ENCODE peak calls at places on chromosome 5, in five cellular contexts. P is tibial nerve, U is adrenal gland, S is breast epithelium, I is heart left ventricle. D is an unnamed sample. For H3K4me1, the result is how much of the 10 kb centered on the place peaks cover.

GRCh38 chr5:127892467-127893207 is 189.4 kb downstream of the CCDC192 start:
- DNase-seq in P (no peak), U (no peak), S (no peak), I (no peak), D (no peak)

GRCh38 chr5:31962321-31962720 is 211.8 kb downstream of the GOLPH3 start:
- DNase-seq in P (no peak), U (no peak), S (no peak), I (peak), D (peak)

GRCh38 chr5:147065071-147065470 is 169.8 kb upstream of the STK32A start:
- DNase-seq in P (no peak), U (no peak), S (no peak), I (no peak), D (no peak)

GRCh38 chr5:2675548-2675947 is 75.9 kb downstream of the IRX2 start:
- DNase-seq in P (no peak), U (no peak), S (no peak), I (no peak), D (no peak)

GRCh38 chr5:142478116-142478515 is 153.3 kb upstream of the SPRY4 start:
- DNase-seq in P (no peak), U (no peak), S (no peak), I (no peak), D (no peak)

GRCh38 chr5:53473644-53474043 is 6.8 kb upstream of the FST start:
- DNase-seq in P (no peak), U (no peak), S (no peak), I (no peak), D (no peak)

GRCh38 chr5:99331061-99331460 is 402.3 kb upstream of the CHD1 start:
- DNase-seq in P (no peak), U (no peak), S (no peak), I (no peak), D (no peak)

GRCh38 chr5:147939431-147940114 is 33.2 kb upstream of the C5orf46 start:
- DNase-seq in P (no peak), U (no peak), S (no peak), I (no peak), D (no peak)

GRCh38 chr5:76855961-76856360 is 6.1 kb downstream of the S100Z start:
- DNase-seq in P (no peak), U (peak), S (no peak), I (no peak), D (no peak)

GRCh38 chr5:176446884-176447537 is 1.2 kb upstream of the FAF2 start:
- DNase-seq in P (peak), U (peak), S (no peak), I (peak), D (peak)

GRCh38 chr5:142608094-142608493 is 77.8 kb downstream of the FGF1 start:
- DNase-seq in P (no peak), U (no peak), S (no peak), I (no peak), D (no peak)

GRCh38 chr5:128245974-128246373 is 162.4 kb downstream of the SLC12A2 start:
- DNase-seq in P (no peak), U (no peak), S (no peak), I (no peak), D (no peak)

GRCh38 chr5:125412561-125413535 is 666.4 kb upstream of the ZNF608 start:
- DNase-seq in P (peak), U (peak), S (peak), I (peak), D (peak)

GRCh38 chr5:88885043-88885442 is 2.1 kb upstream of the MEF2C start:
- DNase-seq in P (no peak), U (no peak), S (no peak), I (no peak), D (no peak)
- H3K4me3 ChIP-seq in P (no peak), U (no peak), S (peak), I (peak), D (no peak)

GRCh38 chr5:66742896-66743247 is 146.7 kb downstream of the MAST4 start:
- DNase-seq in P (no peak), U (no peak), S (no peak), I (no peak), D (no peak)
- H3K4me1 ChIP-seq in P (under half), U (under half), S (under half), I (under half), D (under half)

GRCh38 chr5:172735141-172735831 is 35.7 kb downstream of the DUSP1 start:
- DNase-seq in P (no peak), U (no peak), S (no peak), I (no peak), D (no peak)

GRCh38 chr5:172731286-172732073 is 39.5 kb downstream of the DUSP1 start:
- DNase-seq in P (no peak), U (peak), S (peak), I (no peak), D (no peak)

GRCh38 chr5:172732201-172732865 is 38.7 kb downstream of the DUSP1 start:
- DNase-seq in P (no peak), U (no peak), S (no peak), I (no peak), D (no peak)

GRCh38 chr5:172733974-172734346 is 37.0 kb downstream of the DUSP1 start:
- DNase-seq in P (no peak), U (no peak), S (no peak), I (no peak), D (no peak)

DNA sequence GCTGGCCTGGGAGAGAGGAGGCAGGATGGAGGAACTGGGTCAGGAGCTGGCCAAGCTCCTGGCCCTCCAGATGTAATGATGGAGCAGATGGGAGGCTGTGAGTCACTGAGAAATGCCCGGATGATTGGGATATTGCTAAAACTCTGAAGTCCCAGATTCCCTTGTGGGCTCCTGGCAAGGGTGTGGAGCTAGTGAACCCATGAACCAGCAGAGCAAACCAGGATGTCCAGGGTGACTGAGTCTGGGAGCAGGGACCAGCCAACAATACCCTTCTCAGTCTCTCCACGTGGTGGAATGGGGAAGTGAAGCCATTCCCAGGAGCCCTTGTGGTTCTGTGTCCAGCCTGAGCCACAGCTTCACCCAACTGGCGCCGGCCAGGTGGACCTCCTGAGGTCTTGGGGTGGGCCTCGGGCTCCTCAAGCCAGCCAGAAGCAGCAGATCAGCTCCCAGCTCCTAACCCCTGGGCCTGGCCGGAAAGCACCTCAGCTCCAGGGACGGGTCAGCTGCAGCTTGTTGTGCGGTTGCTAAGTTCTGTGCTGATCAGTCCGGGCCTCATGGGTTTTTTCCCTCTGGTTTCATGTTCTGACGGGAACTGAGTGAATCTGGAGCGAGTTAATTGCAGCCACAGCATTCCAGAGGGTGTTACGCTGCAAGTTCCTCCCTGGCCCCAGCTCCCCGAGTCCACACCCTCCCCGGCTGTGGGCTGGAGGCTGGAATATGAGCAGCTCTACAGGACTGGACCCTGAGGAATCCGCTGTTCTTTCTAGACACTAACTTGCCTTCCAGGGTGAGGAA is 37.6 kb downstream of the DUSP1 start:
- DNase-seq in P (peak), U (peak), S (peak), I (peak), D (peak)
- TF ChIP-seq POLR2A in P (no peak), U (no peak), S (peak), I (no peak), D (no peak)

GRCh38 chr5:5638193-5638592 is 215.7 kb downstream of the ICE1 start:
- DNase-seq in P (no peak), U (peak), S (no peak), I (no peak), D (no peak)
- H3K4me3 ChIP-seq in P (no peak), U (no peak), S (no peak), I (no peak), D (no peak)

D was measured in testis.